ENCODE peak calls at places on chromosomes 7 and 10, in ten cellular contexts. J is osteoblast, E is right cardiac atrium, K is OCI-LY7, A is SK-N-SH, N is GM23338, Y is iPS DF 6.9, R is fibroblast of mammary gland, Q is cardiac fibroblast, S is cardiac muscle cell. H is an unnamed sample.

GRCh38 chr7:112362053-112362650 is 88.1 kb upstream of the IFRD1 start:
- DNase-seq in Y (no peak), S (peak), Q (no peak), A (no peak), N (peak), K (no peak), E (no peak), R (no peak), J (no peak), H (no peak)

GRCh38 chr7:3243680-3244079 is 57.4 kb upstream of the SDK1 start:
- DNase-seq in Q (no peak), J (no peak), E (peak), A (no peak), S (no peak), K (no peak), Y (no peak), N (no peak), R (no peak), H (no peak)

GRCh38 chr10:12643279-12643678 is 293.9 kb downstream of the CAMK1D start:
- DNase-seq in Q (no peak), J (no peak), E (no peak), A (no peak), Y (no peak), R (no peak), N (peak), S (no peak), K (no peak), H (no peak)

GRCh38 chr10:47366056-47366631 is 17.9 kb downstream of the ZNF488 start:
- DNase-seq in E (no peak), Y (no peak), R (no peak), A (no peak), J (peak), S (no peak), K (no peak), Q (no peak), N (no peak), H (no peak)

GRCh38 chr10:97895084-97895483 is 45.4 kb downstream of the GOLGA7B start:
- DNase-seq in Y (no peak), R (no peak), N (no peak), A (no peak), Q (no peak), K (no peak), E (no peak), S (no peak), J (peak), H (no peak)

GRCh38 chr10:100829103-100829870 is 83.5 kb upstream of the SLF2 start:
- DNase-seq in Y (no peak), Q (no peak), R (no peak), S (no peak), E (no peak), K (peak), J (peak), N (peak), A (peak), H (no peak)

GRCh38 chr7:158586499-158587191 is 978 bp downstream of the PTPRN2 start:
- DNase-seq in A (peak), E (no peak), Y (no peak), N (no peak), J (no peak), Q (no peak), K (no peak), R (no peak), S (no peak), H (no peak)

GRCh38 chr7:74134117-74134539 is 40.0 kb upstream of the EIF4H start:
- DNase-seq in N (no peak), K (no peak), Q (peak), Y (no peak), R (no peak), E (no peak), J (no peak), S (no peak), A (no peak), H (no peak)

GRCh38 chr10:112953760-112954159 is 3.7 kb downstream of the TCF7L2 start:
- DNase-seq in J (peak), K (no peak), A (no peak), N (no peak), Q (peak), E (no peak), S (no peak), R (peak), Y (no peak), H (no peak)

GRCh38 chr7:46386428-46387399 is 465.6 kb upstream of the IGFBP3 start:
- DNase-seq in Y (no peak), S (peak), N (no peak), R (peak), E (no peak), A (no peak), J (no peak), Q (peak), K (no peak), H (peak)

GRCh38 chr10:9745158-9745557 is 1272.5 kb upstream of the CELF2 start:
- DNase-seq in S (no peak), N (no peak), E (no peak), J (no peak), Q (no peak), A (no peak), Y (no peak), K (no peak), R (no peak), H (no peak)

GRCh38 chr10:131943021-131943814 is 38.5 kb downstream of the BNIP3 start:
- DNase-seq in S (peak), Y (peak), J (no peak), E (no peak), Q (peak), R (peak), A (peak), N (peak), K (no peak), H (no peak)

GRCh38 chr7:66183700-66184099 is 21.4 kb upstream of the TPST1 start:
- DNase-seq in J (peak), N (no peak), E (no peak), A (no peak), Q (peak), S (no peak), Y (no peak), K (no peak), R (peak), H (peak)

GRCh38 chr10:115321360-115321759 is 228.2 kb downstream of the ATRNL1 start:
- DNase-seq in Q (no peak), A (no peak), K (no peak), E (no peak), J (no peak), N (no peak), Y (no peak), S (no peak), R (no peak), H (no peak)

GRCh38 chr10:46298346-46299266 is 11.8 kb downstream of the ANTXRL start:
- DNase-seq in Q (no peak), E (no peak), S (no peak), R (no peak), Y (no peak), J (peak), K (peak), A (no peak), N (no peak), H (no peak)

GRCh38 chr10:96670786-96671185 is 49.5 kb downstream of the PIK3AP1 start:
- DNase-seq in K (peak), Y (no peak), S (no peak), J (no peak), A (no peak), E (no peak), N (no peak), Q (no peak), R (no peak), H (no peak)

GRCh38 chr10:96671207-96671890 is 49.0 kb downstream of the PIK3AP1 start:
- DNase-seq in R (no peak), Q (no peak), A (no peak), S (no peak), Y (no peak), E (no peak), J (no peak), N (no peak), K (no peak), H (no peak)

GRCh38 chr10:96675846-96676245 is 44.5 kb downstream of the PIK3AP1 start:
- DNase-seq in R (no peak), Q (no peak), K (no peak), J (no peak), E (no peak), S (no peak), Y (no peak), N (no peak), A (no peak), H (no peak)

GRCh38 chr10:96672491-96673175 is 47.7 kb downstream of the PIK3AP1 start:
- DNase-seq in S (peak), N (no peak), R (no peak), J (peak), Y (no peak), E (no peak), Q (no peak), K (no peak), A (no peak), H (no peak)

GRCh38 chr10:96673318-96674099 is 46.8 kb downstream of the PIK3AP1 start:
- DNase-seq in Y (no peak), R (peak), K (peak), N (no peak), Q (peak), E (peak), J (peak), A (no peak), S (peak), H (no peak)
- H3K4me3 ChIP-seq in Y (no peak), R (no peak), K (peak), N (no peak), Q (no peak), E (no peak), J (peak), A (no peak), S (no peak), H (no peak)

DNA sequence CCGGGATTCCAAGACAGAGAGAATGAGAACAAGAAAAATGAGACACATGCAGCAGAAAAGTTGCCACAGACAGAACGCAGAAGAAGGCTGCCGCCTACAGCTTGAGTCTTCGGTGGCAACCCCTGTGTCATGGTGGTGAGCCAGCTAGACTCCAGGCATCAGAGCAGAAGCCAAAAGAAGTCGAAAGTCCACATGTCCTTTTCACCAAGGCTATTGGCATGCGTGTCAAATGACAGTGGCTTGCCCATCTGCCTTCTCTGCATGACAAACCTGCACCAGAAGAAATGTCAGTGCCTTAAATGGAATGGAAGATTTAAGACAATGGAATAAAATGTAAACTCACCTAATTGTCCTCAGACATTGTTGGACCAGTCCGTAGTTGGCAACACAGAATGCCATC is 93.9 kb upstream of the NPSR1 start:
- DNase-seq in A (no peak), Q (no peak), N (no peak), E (no peak), K (no peak), R (no peak), S (no peak), Y (no peak), J (no peak), H (no peak)
- H3K4me3 ChIP-seq in A (no peak), Q (no peak), N (no peak), E (no peak), K (no peak), R (no peak), S (no peak), Y (no peak), J (no peak), H (no peak)

DNA sequence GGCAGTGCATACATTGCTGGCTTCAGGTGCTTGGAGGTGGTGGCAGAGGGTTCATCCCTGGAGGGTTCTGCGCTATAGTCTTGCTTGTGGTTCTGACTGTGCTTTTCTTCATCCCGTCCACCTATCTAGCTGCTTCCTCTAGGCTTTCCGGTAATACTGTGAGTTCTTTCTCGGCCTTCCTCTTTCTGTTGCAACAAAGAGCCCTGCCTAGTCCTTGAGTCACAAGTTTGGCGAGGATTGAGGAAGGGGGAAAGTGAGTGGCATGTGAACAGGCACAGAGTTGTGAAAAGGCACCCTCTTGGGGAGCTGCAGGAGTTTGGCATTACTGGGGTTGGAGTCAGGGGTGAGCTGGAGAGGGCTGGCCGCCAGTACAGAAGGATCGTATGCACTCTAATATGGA is 123.0 kb downstream of the SH2D4B start:
- DNase-seq in Q (no peak), S (no peak), R (no peak), J (no peak), Y (no peak), K (no peak), N (no peak), A (no peak), E (no peak), H (no peak)
- H3K4me3 ChIP-seq in Q (no peak), S (no peak), R (no peak), J (no peak), Y (no peak), K (no peak), N (no peak), A (no peak), E (no peak), H (no peak)

GRCh38 chr10:6473901-6474370 is 106.1 kb downstream of the PRKCQ start:
- DNase-seq in Y (no peak), Q (peak), N (no peak), J (no peak), R (no peak), S (no peak), K (peak), E (no peak), A (no peak), H (no peak)
- H3K4me3 ChIP-seq in Y (no peak), Q (no peak), N (no peak), J (peak), R (no peak), S (no peak), K (peak), E (no peak), A (no peak), H (no peak)

DNA sequence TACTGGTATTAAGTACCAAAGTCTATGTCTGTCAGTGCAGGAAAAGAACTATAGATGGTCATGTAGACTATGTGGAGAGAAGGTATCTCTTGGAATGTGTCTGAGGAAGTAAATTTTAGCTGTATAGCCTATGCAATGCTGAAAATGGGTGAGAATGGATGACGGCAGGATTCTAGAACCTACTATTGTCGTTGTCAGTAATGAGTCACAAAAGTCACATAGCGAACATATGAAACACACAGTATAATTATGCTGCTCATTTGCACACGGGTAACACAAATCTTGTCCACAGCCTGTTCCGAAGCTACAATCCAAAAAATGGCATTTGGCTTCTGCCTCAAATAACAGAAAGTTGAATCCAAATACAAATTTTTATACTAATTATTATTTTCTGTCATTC is 33.6 kb upstream of the KMT2E start:
- DNase-seq in J (no peak), Q (peak), E (no peak), S (no peak), R (peak), A (no peak), N (no peak), Y (no peak), K (no peak), H (no peak)
- H3K4me3 ChIP-seq in J (no peak), Q (no peak), E (no peak), S (no peak), R (no peak), A (no peak), N (no peak), Y (no peak), K (no peak), H (no peak)

GRCh38 chr10:11161910-11162309 is 144.2 kb downstream of the CELF2 start:
- DNase-seq in S (no peak), Q (no peak), K (no peak), Y (no peak), E (no peak), J (no peak), A (no peak), N (no peak), R (no peak), H (no peak)
- H3K4me3 ChIP-seq in S (no peak), Q (no peak), K (no peak), Y (no peak), E (no peak), J (no peak), A (no peak), N (no peak), R (no peak), H (no peak)

DNA sequence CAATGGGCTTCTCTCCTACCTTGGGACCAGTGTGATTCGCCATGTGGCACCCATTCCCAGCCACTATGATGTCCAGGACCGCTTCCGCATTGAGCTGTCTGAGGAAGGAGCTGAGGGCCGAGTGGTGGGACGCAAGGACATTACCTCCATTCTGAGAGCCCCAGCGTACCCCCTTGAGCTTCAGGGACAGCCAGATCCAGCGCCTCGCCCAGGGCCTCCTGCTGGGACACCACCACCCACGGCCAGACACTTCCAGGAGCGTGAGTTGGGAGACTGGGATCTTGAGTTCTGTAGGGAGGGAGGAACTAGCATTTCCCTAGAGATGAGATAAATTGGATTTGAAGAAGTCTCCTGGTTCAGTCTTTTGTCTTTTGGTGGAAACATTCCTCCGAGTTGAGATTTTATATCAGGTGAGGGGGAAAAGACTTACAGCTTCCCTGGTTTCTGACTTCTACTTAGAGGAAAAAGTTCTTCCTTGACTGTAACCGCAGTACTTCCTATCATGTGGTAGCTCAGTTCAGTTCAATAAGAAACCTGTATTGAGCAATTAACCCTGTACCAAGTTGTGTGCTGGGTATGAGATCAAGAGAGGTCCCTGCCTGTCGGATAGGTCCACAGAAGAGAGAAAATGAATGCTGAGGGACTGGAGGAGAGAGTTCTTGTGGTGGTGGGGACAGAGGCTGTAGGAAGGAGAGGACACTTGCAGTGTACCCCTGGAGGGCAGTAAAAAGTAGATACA is 1.3 kb downstream of the MOSPD3 start:
- DNase-seq in Q (no peak), N (no peak), E (no peak), K (no peak), R (no peak), S (no peak), A (no peak), Y (no peak), J (peak), H (no peak)
- H3K4me3 ChIP-seq in Q (peak), N (peak), E (no peak), K (no peak), R (no peak), S (no peak), A (peak), Y (no peak), J (peak), H (peak)

DNA sequence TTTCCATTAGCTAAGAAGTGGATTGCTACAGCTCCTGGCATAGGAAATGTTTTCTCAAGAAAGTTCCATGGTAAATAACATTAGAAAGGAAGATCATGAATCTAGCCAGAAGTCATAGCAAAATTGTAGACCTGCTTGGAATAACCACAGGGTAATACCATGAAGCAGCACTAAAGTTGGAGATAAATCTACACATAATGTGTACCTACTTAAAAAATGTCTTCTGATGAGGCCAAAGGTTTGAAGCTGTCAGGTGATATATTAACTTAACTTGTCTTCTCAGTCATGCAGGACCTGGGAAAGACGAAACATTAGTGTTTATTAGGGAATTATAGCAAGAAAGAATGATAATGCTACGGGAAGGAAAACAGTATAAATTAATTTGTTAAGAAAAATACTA is 6.3 kb downstream of the CISD1 start:
- DNase-seq in K (no peak), Y (no peak), S (no peak), J (no peak), N (no peak), E (no peak), Q (no peak), A (no peak), R (no peak), H (no peak)
- H3K4me3 ChIP-seq in K (no peak), Y (no peak), S (no peak), J (no peak), N (no peak), E (no peak), Q (no peak), A (no peak), R (no peak), H (no peak)

GRCh38 chr7:121180436-121181063 is 148.2 kb upstream of the WNT16 start:
- DNase-seq in N (no peak), Q (no peak), S (no peak), A (no peak), E (no peak), K (peak), Y (no peak), R (no peak), J (no peak), H (no peak)
- H3K4me3 ChIP-seq in N (no peak), Q (no peak), S (no peak), A (no peak), E (no peak), K (peak), Y (no peak), R (no peak), J (no peak), H (no peak)

H was measured in skeletal muscle cell.